ENCODE peak calls at places on chromosomes 12 and 14, in eight cellular contexts. E is pancreas, V is tibial artery, X is fibroblast of lung, S is psoas muscle, O is right lobe of liver, T is neural progenitor cell, N is testis. Q is an unnamed sample. For H3K27me3, the result is how much of the 10 kb centered on the place peaks cover.

GRCh38 chr14:61296707-61297502 is 15.8 kb upstream of the TMEM30B start:
- DNase-seq in E (no peak), V (no peak), X (peak), S (no peak), O (no peak), T (no peak), N (no peak), Q (no peak)

GRCh38 chr12:62581288-62582064 is 114.8 kb downstream of the MON2 start:
- DNase-seq in E (no peak), V (no peak), X (peak), S (no peak), O (no peak), T (peak), N (no peak), Q (no peak)

GRCh38 chr14:100535287-100536131 is 51.7 kb downstream of the BEGAIN start:
- DNase-seq in E (no peak), V (peak), X (no peak), S (no peak), O (peak), T (no peak), N (peak), Q (no peak)

GRCh38 chr14:46490150-46490769 is 161.3 kb downstream of the RPL10L start:
- DNase-seq in E (no peak), V (no peak), X (no peak), S (no peak), O (no peak), T (peak), N (peak), Q (no peak)

GRCh38 chr14:104644236-104644635 is 39.7 kb upstream of the TMEM179 start:
- DNase-seq in E (no peak), V (no peak), X (no peak), S (no peak), O (no peak), T (no peak), N (no peak), Q (no peak)

GRCh38 chr12:129300011-129300410 is 446.7 kb downstream of the GLT1D1 start:
- DNase-seq in E (no peak), V (no peak), X (no peak), S (no peak), O (no peak), T (no peak), N (no peak), Q (no peak)

GRCh38 chr14:100239200-100239839 is 376 bp downstream of the YY1 start:
- DNase-seq in E (peak), V (no peak), X (no peak), S (peak), O (peak), T (no peak), N (no peak), Q (peak)

GRCh38 chr14:47044841-47045240 is 393.3 kb upstream of the RPL10L start:
- DNase-seq in E (no peak), V (no peak), X (peak), S (no peak), O (no peak), T (peak), N (no peak), Q (no peak)

GRCh38 chr14:92384461-92385133 is 61.6 kb downstream of the SLC24A4 start:
- DNase-seq in E (no peak), V (no peak), X (no peak), S (no peak), O (no peak), T (no peak), N (no peak), Q (no peak)

GRCh38 chr14:92385561-92385960 is 62.6 kb downstream of the SLC24A4 start:
- DNase-seq in E (no peak), V (no peak), X (no peak), S (no peak), O (no peak), T (no peak), N (no peak), Q (no peak)

GRCh38 chr14:92386165-92386564 is 63.2 kb downstream of the SLC24A4 start:
- DNase-seq in E (no peak), V (no peak), X (no peak), S (no peak), O (no peak), T (no peak), N (no peak), Q (no peak)

GRCh38 chr14:92387610-92388009 is 64.6 kb downstream of the SLC24A4 start:
- DNase-seq in E (no peak), V (no peak), X (no peak), S (no peak), O (no peak), T (no peak), N (no peak), Q (no peak)

DNA sequence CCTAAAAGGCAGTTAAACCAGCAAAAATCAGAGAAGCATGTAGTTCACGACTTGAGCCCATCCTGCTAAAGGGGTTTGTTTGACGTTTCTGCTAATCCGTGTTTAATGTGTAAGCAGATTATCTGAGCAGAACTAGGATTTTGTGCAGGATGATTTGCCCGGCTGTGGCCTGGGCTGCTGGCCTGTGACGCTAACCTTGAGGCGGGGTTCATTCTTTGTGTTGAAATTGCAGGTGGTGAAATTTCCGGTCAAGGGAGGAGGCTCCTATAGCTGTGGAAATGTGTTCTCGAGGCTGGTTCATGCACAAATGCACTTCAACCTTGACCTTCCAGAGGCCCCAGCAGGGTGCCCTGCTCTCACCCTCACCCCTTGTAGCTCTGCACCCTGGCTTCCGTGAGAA is 63.7 kb downstream of the SLC24A4 start:
- DNase-seq in E (no peak), V (no peak), X (no peak), S (no peak), O (peak), T (no peak), N (no peak), Q (no peak)
- H3K27ac ChIP-seq in E (no peak), V (no peak), X (no peak), S (no peak), O (no peak), T (no peak), N (no peak), Q (no peak)

DNA sequence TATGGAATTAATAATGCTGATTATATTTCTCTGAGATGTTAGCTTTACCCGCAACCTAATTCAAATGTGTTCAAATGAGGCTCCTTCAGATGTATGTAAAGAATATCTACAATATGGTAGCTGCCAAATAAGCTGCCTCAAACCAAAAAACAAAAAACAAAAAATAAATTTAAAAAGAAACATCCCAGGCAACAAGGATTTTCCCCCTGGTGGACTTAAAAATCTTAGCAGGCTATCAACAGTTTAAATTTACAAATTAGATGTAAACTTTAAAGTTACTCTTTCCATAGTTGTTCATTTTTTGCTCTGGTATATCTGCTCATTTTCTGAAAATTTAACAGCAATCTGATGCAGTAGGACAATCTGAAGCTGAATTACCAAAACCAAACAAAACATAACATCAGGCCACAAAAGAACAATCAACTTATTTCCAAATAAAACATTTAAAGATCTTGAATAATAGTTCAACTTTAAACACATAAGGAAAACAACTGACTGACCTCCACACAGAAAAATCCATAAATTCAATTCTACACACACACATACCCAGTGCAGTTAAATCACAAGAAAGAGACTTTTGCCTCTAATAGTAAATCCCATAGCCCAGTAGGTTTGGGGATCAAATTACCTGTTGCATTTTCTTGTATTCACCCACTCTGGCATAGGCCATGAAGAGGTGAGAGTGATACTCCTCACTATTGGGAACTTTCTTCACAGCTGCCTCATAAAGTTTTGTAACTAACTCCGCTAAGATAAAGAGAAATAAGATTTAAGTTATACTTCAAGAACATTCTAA is 21.3 kb downstream of the NAA25 start:
- DNase-seq in E (no peak), V (no peak), X (no peak), S (no peak), O (no peak), T (no peak), N (no peak), Q (no peak)
- TF ChIP-seq CTCF in E (no peak), V (no peak), X (peak), S (no peak), O (no peak), T (no peak), N (peak), Q (no peak)

DNA sequence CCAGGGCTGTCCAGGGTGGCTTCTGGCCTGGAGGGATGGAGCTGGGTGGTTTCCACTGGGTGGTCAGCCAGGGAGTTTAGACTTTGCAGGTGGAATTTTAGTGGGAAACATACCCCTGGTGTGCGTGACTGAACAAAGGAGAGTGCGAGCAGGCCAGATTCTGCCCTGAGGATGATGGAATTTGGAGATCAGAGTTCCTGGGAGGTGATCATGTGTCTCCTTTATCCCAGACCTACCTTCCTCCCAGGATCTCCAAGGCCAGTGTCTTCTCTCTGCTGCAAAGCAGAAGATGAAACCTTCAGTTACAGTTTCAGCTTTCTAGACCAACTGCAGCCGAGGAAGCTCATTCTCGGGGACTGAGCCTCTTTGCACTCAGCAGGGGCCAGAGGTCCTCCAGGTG is 33.2 kb downstream of the RPH3A start:
- DNase-seq in E (no peak), V (no peak), X (no peak), S (no peak), O (no peak), T (no peak), N (no peak), Q (no peak)
- H3K27me3 ChIP-seq in E (under half), V (under half), X (under half), S (under half), O (under half), T (under half), N (under half), Q (under half)

GRCh38 chr14:94971750-94972149 is 185.6 kb downstream of the DICER1 start:
- DNase-seq in E (no peak), V (peak), X (peak), S (peak), O (no peak), T (no peak), N (peak), Q (no peak)
- H3K27ac ChIP-seq in E (no peak), V (peak), X (no peak), S (peak), O (no peak), T (no peak), N (peak), Q (no peak)

GRCh38 chr12:31659087-31659942 is at the start of gene ETFBKMT:
- DNase-seq in E (peak), V (peak), X (peak), S (peak), O (peak), T (peak), N (peak), Q (peak)
- TF ChIP-seq CTCF in E (peak), V (peak), X (peak), S (peak), O (peak), T (peak), N (peak), Q (no peak)